ENCODE peak calls at places on chromosomes 5 and 9, in seven cellular contexts. R, Y, K, E, X, N and D are unnamed samples.
A peak's percentile ranks its signal among the peaks of the same experiment; 100 is the strongest.

GRCh38 chr5:109759304-109759703 is 69.6 kb downstream of the MAN2A1 start:
- DNase-seq in R (no peak), Y (no peak), K (no peak), E (no peak), X (no peak), N (no peak), D (no peak)

GRCh38 chr5:107402881-107403280 is 267.9 kb downstream of the EFNA5 start:
- DNase-seq in R (no peak), Y (no peak), K (no peak), E (peak; percentile 21), X (no peak), N (no peak), D (no peak)

GRCh38 chr9:36873247-36873875 is 160.7 kb downstream of the PAX5 start:
- DNase-seq in R (no peak), Y (peak; percentile 43), K (peak; percentile 28), E (peak; percentile 86), X (peak; percentile 62), N (peak; percentile 60), D (peak; percentile 70)

GRCh38 chr9:70159630-70160029 is 99.1 kb upstream of the SMC5 start:
- DNase-seq in R (no peak), Y (no peak), K (no peak), E (no peak), X (no peak), N (no peak), D (no peak)

GRCh38 chr9:32706004-32706749 is 70.7 kb upstream of the TAF1L start:
- DNase-seq in R (no peak), Y (no peak), K (no peak), E (no peak), X (no peak), N (no peak), D (no peak)

GRCh38 chr5:104179057-104179456 is 616.5 kb upstream of the NUDT12 start:
- DNase-seq in R (peak; percentile 36), Y (peak; percentile 68), K (peak; percentile 19), E (peak; percentile 3), X (peak; percentile 74), N (peak; percentile 71), D (peak; percentile 29)

GRCh38 chr9:70222354-70222753 is 36.4 kb upstream of the SMC5 start:
- DNase-seq in R (no peak), Y (no peak), K (no peak), E (no peak), X (no peak), N (no peak), D (no peak)

GRCh38 chr9:100131875-100132430 is 32.9 kb downstream of the INVS start:
- DNase-seq in R (no peak), Y (no peak), K (no peak), E (no peak), X (no peak), N (no peak), D (no peak)

GRCh38 chr9:71680189-71680983 is 87.9 kb downstream of the CEMIP2 start:
- DNase-seq in R (no peak), Y (no peak), K (no peak), E (no peak), X (peak; percentile 90), N (no peak), D (no peak)

GRCh38 chr9:133513214-133514088 is 11.3 kb downstream of the MYMK start:
- DNase-seq in R (no peak), Y (no peak), K (no peak), E (peak; percentile 91), X (no peak), N (no peak), D (no peak)

GRCh38 chr5:172182291-172182690 is 5.7 kb downstream of the STK10 start:
- DNase-seq in R (no peak), Y (no peak), K (no peak), E (no peak), X (no peak), N (no peak), D (no peak)

GRCh38 chr9:755454-756381 is 85.8 kb upstream of the DMRT1 start:
- DNase-seq in R (no peak), Y (peak; percentile 40), K (no peak), E (no peak), X (peak; percentile 93), N (no peak), D (no peak)

GRCh38 chr5:133942589-133943474 is 25.6 kb downstream of the C5orf15 start:
- DNase-seq in R (no peak), Y (no peak), K (no peak), E (no peak), X (no peak), N (no peak), D (peak; percentile 65)

GRCh38 chr9:129362287-129363098 is 184.4 kb upstream of the IER5L start:
- DNase-seq in R (no peak), Y (no peak), K (no peak), E (peak; percentile 71), X (no peak), N (no peak), D (peak; percentile 90)

GRCh38 chr9:1154739-1155138 is 104.6 kb downstream of the DMRT2 start:
- DNase-seq in R (no peak), Y (no peak), K (no peak), E (no peak), X (no peak), N (no peak), D (no peak)

GRCh38 chr9:137621131-137621757 is 2.4 kb downstream of the EHMT1 start:
- DNase-seq in R (no peak), Y (no peak), K (no peak), E (no peak), X (no peak), N (no peak), D (peak; percentile 46)

GRCh38 chr9:114614373-114614772 is 3.3 kb downstream of the TMEM268 start:
- DNase-seq in R (no peak), Y (no peak), K (no peak), E (peak; percentile 24), X (no peak), N (no peak), D (no peak)

GRCh38 chr5:73892806-73893205 is 266.8 kb downstream of the ARHGEF28 start:
- DNase-seq in R (no peak), Y (no peak), K (no peak), E (no peak), X (no peak), N (no peak), D (no peak)

GRCh38 chr9:104144336-104144735 is 50.2 kb downstream of the SMC2 start:
- DNase-seq in R (no peak), Y (no peak), K (no peak), E (no peak), X (no peak), N (no peak), D (peak; percentile 2)

GRCh38 chr5:180853522-180853921 is 7.6 kb downstream of the ZFP62 start:
- DNase-seq in R (no peak), Y (no peak), K (no peak), E (no peak), X (no peak), N (no peak), D (no peak)

GRCh38 chr5:96729156-96729555 is 67.0 kb downstream of the CAST start:
- DNase-seq in R (no peak), Y (no peak), K (no peak), E (no peak), X (no peak), N (no peak), D (no peak)

GRCh38 chr9:33263936-33264472 is 504 bp downstream of the BAG1 start:
- DNase-seq in R (no peak), Y (no peak), K (no peak), E (peak; percentile 61), X (peak; percentile 10), N (no peak), D (peak; percentile 13)

DNA sequence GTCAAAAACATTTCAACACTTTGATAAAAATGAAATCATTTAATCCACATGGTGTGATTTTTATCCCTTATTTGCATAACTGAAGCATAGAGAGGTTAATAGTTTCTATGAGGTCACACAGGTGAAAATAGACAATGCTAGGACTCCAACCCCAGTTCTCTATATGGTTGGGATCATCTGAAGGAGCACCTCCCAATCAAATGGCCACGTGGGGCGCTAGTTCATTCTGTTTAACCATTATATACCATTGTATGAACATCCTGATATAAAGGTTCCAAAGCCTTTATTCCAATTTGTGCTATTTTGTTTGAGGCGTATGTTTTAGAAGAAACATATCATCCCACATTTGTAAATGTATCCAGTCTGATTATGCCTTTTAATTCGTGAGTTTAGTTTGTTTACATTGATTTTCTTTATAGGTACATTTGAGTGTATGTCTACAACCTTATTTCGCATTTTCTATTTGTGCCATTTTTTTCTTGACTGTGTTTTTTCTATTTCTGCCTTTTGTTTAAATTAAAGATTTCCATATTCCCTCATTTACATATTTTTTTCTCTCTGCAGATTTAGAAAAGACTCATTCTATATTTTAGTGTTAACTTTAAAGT is 1092.0 kb downstream of the MAT2B start:
- DNase-seq in R (no peak), Y (no peak), K (no peak), E (no peak), X (peak; percentile 2), N (no peak), D (peak; percentile 60)
- TF ChIP-seq JUND in R (no peak), Y (no peak), K (no peak), E (no peak), X (no peak), N (no peak), D (no peak)

GRCh38 chr9:122191519-122191918 is 31.8 kb downstream of the MORN5 start:
- DNase-seq in R (no peak), Y (no peak), K (no peak), E (no peak), X (no peak), N (no peak), D (no peak)

GRCh38 chr9:122188369-122188768 is 28.7 kb downstream of the MORN5 start:
- DNase-seq in R (no peak), Y (no peak), K (no peak), E (no peak), X (no peak), N (no peak), D (no peak)

GRCh38 chr9:122192261-122192875 is 32.7 kb downstream of the MORN5 start:
- DNase-seq in R (no peak), Y (no peak), K (no peak), E (no peak), X (no peak), N (no peak), D (peak; percentile 58)

GRCh38 chr9:122192914-122193525 is 33.3 kb downstream of the MORN5 start:
- DNase-seq in R (no peak), Y (no peak), K (no peak), E (no peak), X (no peak), N (no peak), D (no peak)

GRCh38 chr9:122190597-122191381 is 31.1 kb downstream of the MORN5 start:
- DNase-seq in R (no peak), Y (no peak), K (no peak), E (no peak), X (peak; percentile 52), N (no peak), D (peak; percentile 59)
- TF ChIP-seq JUND in R (no peak), Y (no peak), K (no peak), E (no peak), X (no peak), N (no peak), D (no peak)

DNA sequence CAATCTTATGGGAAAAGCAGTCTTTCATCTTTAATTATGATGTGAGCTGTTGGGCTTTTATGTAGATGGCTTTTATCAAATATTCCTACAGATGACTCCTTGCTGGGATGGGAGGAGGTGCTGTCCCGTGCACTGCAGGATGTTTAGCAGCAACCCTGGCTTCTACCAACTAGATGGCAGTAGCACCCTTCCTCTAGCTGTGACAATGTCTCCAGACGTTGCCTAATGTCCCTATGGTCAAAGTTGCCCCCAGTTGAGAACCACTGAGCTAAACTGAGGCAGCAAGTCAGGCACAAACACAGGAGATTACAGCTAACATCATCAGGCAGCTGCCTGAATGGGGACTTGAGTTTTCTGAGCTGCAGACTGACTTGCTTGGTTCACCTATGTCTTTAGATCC is 401.9 kb upstream of the PDE4D start:
- DNase-seq in R (no peak), Y (peak; percentile 7), K (peak; percentile 25), E (peak; percentile 20), X (peak; percentile 31), N (no peak), D (peak; percentile 79)
- TF ChIP-seq JUND in R (no peak), Y (no peak), K (no peak), E (no peak), X (no peak), N (no peak), D (no peak)

GRCh38 chr5:137370511-137371071 is 128.5 kb downstream of the SPOCK1 start:
- DNase-seq in R (no peak), Y (no peak), K (no peak), E (no peak), X (no peak), N (no peak), D (no peak)
- TF ChIP-seq JUND in R (no peak), Y (no peak), K (no peak), E (no peak), X (no peak), N (no peak), D (no peak)